ENCODE peak calls at places on chromosomes 13 and 19, in four cellular contexts. X is activated CD4-positive, alpha-beta T cell treated with anti-CD3 and anti-CD28 coated beads, Interleukin-2, amount 50 U/mL, for 24 hours; N is AG04450; L is fibroblast of lung. I is an unnamed sample.

GRCh38 chr13:24323036-24323738 is 13.8 kb downstream of the C1QTNF9 start:
- DNase-seq in X (no peak), N (no peak), L (no peak), I (no peak)

GRCh38 chr19:16217671-16218464 is 20.2 kb downstream of the AP1M1 start:
- DNase-seq in X (no peak), N (no peak), L (no peak), I (no peak)

GRCh38 chr19:35723671-35724070 is 5.9 kb downstream of the KMT2B start:
- DNase-seq in X (no peak), N (no peak), L (no peak), I (no peak)

GRCh38 chr13:27712421-27712820 is 79.9 kb upstream of the GSX1 start:
- DNase-seq in X (no peak), N (no peak), L (peak), I (peak)

GRCh38 chr13:31943591-31943990 is 88.0 kb upstream of the FRY start:
- DNase-seq in X (no peak), N (no peak), L (no peak), I (no peak)

GRCh38 chr13:34021619-34022018 is 203.7 kb downstream of the RFC3 start:
- DNase-seq in X (no peak), N (no peak), L (no peak), I (no peak)

GRCh38 chr13:93259527-93260080 is 33.0 kb downstream of the GPC6 start:
- DNase-seq in X (no peak), N (no peak), L (no peak), I (no peak)

GRCh38 chr19:10968527-10969081 is 7.8 kb downstream of the SMARCA4 start:
- DNase-seq in X (no peak), N (no peak), L (no peak), I (no peak)

GRCh38 chr13:113157206-113157928 is 1.1 kb upstream of the PROZ start:
- DNase-seq in X (no peak), N (no peak), L (no peak), I (no peak)

GRCh38 chr19:29266001-29266400 is 53.0 kb upstream of the UQCRFS1 start:
- DNase-seq in X (no peak), N (no peak), L (no peak), I (no peak)

GRCh38 chr19:2755448-2755705 is 15.6 kb upstream of the SLC39A3 start:
- DNase-seq in X (no peak), N (no peak), L (no peak), I (no peak)

GRCh38 chr19:14004619-14005380 is 1.3 kb downstream of the RFX1 start:
- DNase-seq in X (no peak), N (no peak), L (no peak), I (no peak)

GRCh38 chr13:30520571-30520970 is 54.8 kb upstream of the HMGB1 start:
- DNase-seq in X (no peak), N (peak), L (peak), I (no peak)

GRCh38 chr19:5178841-5179625 is 161.6 kb downstream of the PTPRS start:
- DNase-seq in X (no peak), N (no peak), L (no peak), I (no peak)

GRCh38 chr13:114102521-114103288 is 29.7 kb downstream of the RASA3 start:
- DNase-seq in X (no peak), N (no peak), L (no peak), I (no peak)

GRCh38 chr19:12611361-12611699 is 610 bp downstream of the ZNF791 start:
- DNase-seq in X (no peak), N (peak), L (peak), I (peak)

I was measured in COR-L47.